ENCODE peak calls at places on chromosomes 12 and 14, in eight cellular contexts. One of them, this sample, is unnamed.

GRCh38 chr12:6452245-6452731 is 446 bp downstream of the TAPBPL start:
- DNase-seq in SK-N-SH: peak; percentile 54
- DNase-seq in activated B cell treated with CpG ODN at 0.5 μM for 24 hours: no peak
- DNase-seq in fibroblast of the aortic adventitia: no peak
- DNase-seq in foreskin fibroblast: no peak
- DNase-seq in Peyer's patch: peak; percentile 70
- DNase-seq in fibroblast of mammary gland: no peak
- DNase-seq in upper lobe of right lung: no peak
- DNase-seq in this sample: no peak

GRCh38 chr12:14950982-14951746 is 10.2 kb downstream of the ARHGDIB start:
- DNase-seq in foreskin fibroblast: no peak
- DNase-seq in upper lobe of right lung: no peak
- DNase-seq in Peyer's patch: no peak
- DNase-seq in fibroblast of mammary gland: no peak
- DNase-seq in fibroblast of the aortic adventitia: no peak
- DNase-seq in activated B cell treated with CpG ODN at 0.5 μM for 24 hours: no peak
- DNase-seq in SK-N-SH: no peak
- DNase-seq in this sample: no peak

GRCh38 chr14:69682607-69683263 is 71.3 kb downstream of the SUSD6 start:
- DNase-seq in fibroblast of mammary gland: no peak
- DNase-seq in SK-N-SH: no peak
- DNase-seq in activated B cell treated with CpG ODN at 0.5 μM for 24 hours: no peak
- DNase-seq in foreskin fibroblast: no peak
- DNase-seq in upper lobe of right lung: no peak
- DNase-seq in fibroblast of the aortic adventitia: peak; percentile 86
- DNase-seq in Peyer's patch: no peak
- DNase-seq in this sample: no peak

GRCh38 chr14:76201162-76201561 is 49.4 kb downstream of the GPATCH2L start:
- DNase-seq in activated B cell treated with CpG ODN at 0.5 μM for 24 hours: no peak
- DNase-seq in fibroblast of the aortic adventitia: peak; percentile 47
- DNase-seq in SK-N-SH: no peak
- DNase-seq in foreskin fibroblast: peak; percentile 62
- DNase-seq in Peyer's patch: no peak
- DNase-seq in fibroblast of mammary gland: peak; percentile 94
- DNase-seq in upper lobe of right lung: no peak
- DNase-seq in this sample: no peak

GRCh38 chr12:113877608-113878007 is 88.5 kb downstream of the RBM19 start:
- DNase-seq in activated B cell treated with CpG ODN at 0.5 μM for 24 hours: no peak
- DNase-seq in fibroblast of the aortic adventitia: no peak
- DNase-seq in SK-N-SH: no peak
- DNase-seq in fibroblast of mammary gland: no peak
- DNase-seq in upper lobe of right lung: no peak
- DNase-seq in Peyer's patch: no peak
- DNase-seq in foreskin fibroblast: no peak
- DNase-seq in this sample: no peak

GRCh38 chr12:66132408-66132807 is 1.9 kb upstream of the LLPH start:
- DNase-seq in fibroblast of mammary gland: peak; percentile 39
- DNase-seq in upper lobe of right lung: no peak
- DNase-seq in Peyer's patch: no peak
- DNase-seq in foreskin fibroblast: peak; percentile 69
- DNase-seq in fibroblast of the aortic adventitia: peak; percentile 53
- DNase-seq in SK-N-SH: no peak
- DNase-seq in activated B cell treated with CpG ODN at 0.5 μM for 24 hours: no peak
- DNase-seq in this sample: no peak

GRCh38 chr14:53356361-53357150 is 203.4 kb upstream of the DDHD1 start:
- DNase-seq in foreskin fibroblast: no peak
- DNase-seq in fibroblast of mammary gland: no peak
- DNase-seq in upper lobe of right lung: no peak
- DNase-seq in SK-N-SH: no peak
- DNase-seq in activated B cell treated with CpG ODN at 0.5 μM for 24 hours: no peak
- DNase-seq in Peyer's patch: no peak
- DNase-seq in fibroblast of the aortic adventitia: no peak
- DNase-seq in this sample: no peak

GRCh38 chr14:69525896-69526295 is 41.4 kb downstream of the PLEKHD1 start:
- DNase-seq in fibroblast of the aortic adventitia: no peak
- DNase-seq in Peyer's patch: no peak
- DNase-seq in SK-N-SH: no peak
- DNase-seq in upper lobe of right lung: peak; percentile 27
- DNase-seq in fibroblast of mammary gland: no peak
- DNase-seq in activated B cell treated with CpG ODN at 0.5 μM for 24 hours: no peak
- DNase-seq in foreskin fibroblast: no peak
- DNase-seq in this sample: no peak

GRCh38 chr12:98352218-98352811 is 163.1 kb upstream of the TMPO start:
- DNase-seq in SK-N-SH: no peak
- DNase-seq in fibroblast of the aortic adventitia: peak; percentile 72
- DNase-seq in fibroblast of mammary gland: peak; percentile 87
- DNase-seq in upper lobe of right lung: no peak
- DNase-seq in foreskin fibroblast: peak; percentile 4
- DNase-seq in activated B cell treated with CpG ODN at 0.5 μM for 24 hours: no peak
- DNase-seq in Peyer's patch: no peak
- DNase-seq in this sample: no peak

GRCh38 chr12:5197127-5197526 is 153.4 kb downstream of the KCNA5 start:
- DNase-seq in upper lobe of right lung: no peak
- DNase-seq in Peyer's patch: no peak
- DNase-seq in foreskin fibroblast: no peak
- DNase-seq in fibroblast of mammary gland: peak; percentile 1
- DNase-seq in activated B cell treated with CpG ODN at 0.5 μM for 24 hours: no peak
- DNase-seq in SK-N-SH: no peak
- DNase-seq in fibroblast of the aortic adventitia: no peak
- DNase-seq in this sample: no peak

GRCh38 chr12:29763301-29763683 is 20.4 kb downstream of the TMTC1 start:
- DNase-seq in foreskin fibroblast: no peak
- DNase-seq in Peyer's patch: no peak
- DNase-seq in upper lobe of right lung: no peak
- DNase-seq in activated B cell treated with CpG ODN at 0.5 μM for 24 hours: no peak
- DNase-seq in fibroblast of mammary gland: no peak
- DNase-seq in SK-N-SH: no peak
- DNase-seq in fibroblast of the aortic adventitia: peak; percentile 18
- DNase-seq in this sample: no peak

GRCh38 chr12:3130053-3130805 is 53.0 kb downstream of the TSPAN9 start:
- DNase-seq in fibroblast of mammary gland: no peak
- DNase-seq in SK-N-SH: peak; percentile 6
- DNase-seq in upper lobe of right lung: no peak
- DNase-seq in fibroblast of the aortic adventitia: no peak
- DNase-seq in Peyer's patch: no peak
- DNase-seq in activated B cell treated with CpG ODN at 0.5 μM for 24 hours: no peak
- DNase-seq in foreskin fibroblast: no peak
- DNase-seq in this sample: no peak

GRCh38 chr12:106898001-106898966 is 57.4 kb upstream of the TMEM263 start:
- DNase-seq in activated B cell treated with CpG ODN at 0.5 μM for 24 hours: no peak
- DNase-seq in fibroblast of the aortic adventitia: no peak
- DNase-seq in Peyer's patch: no peak
- DNase-seq in SK-N-SH: no peak
- DNase-seq in upper lobe of right lung: no peak
- DNase-seq in foreskin fibroblast: no peak
- DNase-seq in fibroblast of mammary gland: no peak
- DNase-seq in this sample: peak; percentile 46

GRCh38 chr12:106896603-106897002 is 59.1 kb upstream of the TMEM263 start:
- DNase-seq in upper lobe of right lung: no peak
- DNase-seq in activated B cell treated with CpG ODN at 0.5 μM for 24 hours: no peak
- DNase-seq in foreskin fibroblast: no peak
- DNase-seq in fibroblast of the aortic adventitia: no peak
- DNase-seq in fibroblast of mammary gland: no peak
- DNase-seq in SK-N-SH: no peak
- DNase-seq in Peyer's patch: no peak
- DNase-seq in this sample: no peak

GRCh38 chr12:106894774-106895173 is 60.9 kb upstream of the TMEM263 start:
- DNase-seq in activated B cell treated with CpG ODN at 0.5 μM for 24 hours: no peak
- DNase-seq in fibroblast of the aortic adventitia: no peak
- DNase-seq in upper lobe of right lung: no peak
- DNase-seq in SK-N-SH: no peak
- DNase-seq in Peyer's patch: no peak
- DNase-seq in fibroblast of mammary gland: no peak
- DNase-seq in foreskin fibroblast: no peak
- DNase-seq in this sample: no peak

GRCh38 chr12:106900554-106900953 is 55.2 kb upstream of the TMEM263 start:
- DNase-seq in activated B cell treated with CpG ODN at 0.5 μM for 24 hours: no peak
- DNase-seq in fibroblast of mammary gland: no peak
- DNase-seq in fibroblast of the aortic adventitia: no peak
- DNase-seq in Peyer's patch: no peak
- DNase-seq in foreskin fibroblast: no peak
- DNase-seq in SK-N-SH: no peak
- DNase-seq in upper lobe of right lung: no peak
- DNase-seq in this sample: no peak

DNA sequence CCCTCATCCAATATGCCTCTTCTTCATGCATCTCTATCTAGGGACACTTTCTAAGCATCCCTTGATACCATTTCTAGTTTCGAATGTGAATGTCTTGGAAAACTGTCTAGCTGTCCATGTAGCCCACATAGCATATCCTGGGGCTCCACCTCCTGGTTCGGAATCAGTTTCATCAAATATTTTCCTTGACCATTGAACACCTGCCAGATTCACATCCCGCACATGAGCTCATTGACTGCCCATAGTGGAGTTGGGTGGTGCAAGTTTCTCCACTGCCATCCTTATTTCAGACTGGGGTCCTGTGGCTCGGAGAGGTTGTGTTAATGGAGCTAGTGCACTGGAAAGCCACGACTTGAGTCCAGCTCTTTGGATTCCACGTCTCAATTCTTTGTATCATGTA is 58.6 kb upstream of the TMEM263 start:
- DNase-seq in fibroblast of mammary gland: peak; percentile 50
- DNase-seq in Peyer's patch: no peak
- DNase-seq in SK-N-SH: peak; percentile 31
- DNase-seq in fibroblast of the aortic adventitia: peak; percentile 32
- DNase-seq in foreskin fibroblast: no peak
- DNase-seq in upper lobe of right lung: no peak
- DNase-seq in activated B cell treated with CpG ODN at 0.5 μM for 24 hours: no peak
- DNase-seq in this sample: no peak
- TF ChIP-seq CTCF in fibroblast of mammary gland: peak; percentile 13
- TF ChIP-seq CTCF in Peyer's patch: no peak
- TF ChIP-seq CTCF in SK-N-SH: peak; percentile 34
- TF ChIP-seq CTCF in fibroblast of the aortic adventitia: no peak
- TF ChIP-seq CTCF in foreskin fibroblast: no peak
- TF ChIP-seq CTCF in upper lobe of right lung: no peak
- TF ChIP-seq CTCF in activated B cell treated with CpG ODN at 0.5 μM for 24 hours: no peak
- TF ChIP-seq CTCF in this sample: no peak

GRCh38 chr12:72141381-72141780 is 130.8 kb upstream of the TRHDE start:
- DNase-seq in fibroblast of mammary gland: no peak
- DNase-seq in foreskin fibroblast: no peak
- DNase-seq in activated B cell treated with CpG ODN at 0.5 μM for 24 hours: no peak
- DNase-seq in fibroblast of the aortic adventitia: peak; percentile 3
- DNase-seq in upper lobe of right lung: no peak
- DNase-seq in SK-N-SH: peak; percentile 5
- DNase-seq in Peyer's patch: no peak
- DNase-seq in this sample: no peak
- TF ChIP-seq CTCF in fibroblast of mammary gland: peak; percentile 2
- TF ChIP-seq CTCF in foreskin fibroblast: peak; percentile 12
- TF ChIP-seq CTCF in activated B cell treated with CpG ODN at 0.5 μM for 24 hours: no peak
- TF ChIP-seq CTCF in fibroblast of the aortic adventitia: peak; percentile 2
- TF ChIP-seq CTCF in upper lobe of right lung: peak; percentile 6
- TF ChIP-seq CTCF in SK-N-SH: peak; percentile 49
- TF ChIP-seq CTCF in Peyer's patch: no peak
- TF ChIP-seq CTCF in this sample: peak; percentile 46

GRCh38 chr14:59352951-59353350 is 112.2 kb downstream of the GPR135 start:
- DNase-seq in fibroblast of mammary gland: no peak
- DNase-seq in Peyer's patch: no peak
- DNase-seq in fibroblast of the aortic adventitia: no peak
- DNase-seq in activated B cell treated with CpG ODN at 0.5 μM for 24 hours: no peak
- DNase-seq in upper lobe of right lung: no peak
- DNase-seq in foreskin fibroblast: no peak
- DNase-seq in SK-N-SH: no peak
- DNase-seq in this sample: no peak

GRCh38 chr14:59356298-59356697 is 108.9 kb downstream of the GPR135 start:
- DNase-seq in Peyer's patch: no peak
- DNase-seq in fibroblast of mammary gland: no peak
- DNase-seq in foreskin fibroblast: no peak
- DNase-seq in activated B cell treated with CpG ODN at 0.5 μM for 24 hours: no peak
- DNase-seq in SK-N-SH: no peak
- DNase-seq in upper lobe of right lung: no peak
- DNase-seq in fibroblast of the aortic adventitia: no peak
- DNase-seq in this sample: no peak

GRCh38 chr14:59354666-59355065 is 110.5 kb downstream of the GPR135 start:
- DNase-seq in SK-N-SH: no peak
- DNase-seq in fibroblast of mammary gland: peak; percentile 90
- DNase-seq in Peyer's patch: no peak
- DNase-seq in upper lobe of right lung: no peak
- DNase-seq in foreskin fibroblast: peak; percentile 76
- DNase-seq in activated B cell treated with CpG ODN at 0.5 μM for 24 hours: no peak
- DNase-seq in fibroblast of the aortic adventitia: peak; percentile 48
- DNase-seq in this sample: no peak

GRCh38 chr14:59356783-59357182 is 108.4 kb downstream of the GPR135 start:
- DNase-seq in upper lobe of right lung: no peak
- DNase-seq in SK-N-SH: no peak
- DNase-seq in foreskin fibroblast: no peak
- DNase-seq in activated B cell treated with CpG ODN at 0.5 μM for 24 hours: no peak
- DNase-seq in fibroblast of the aortic adventitia: no peak
- DNase-seq in fibroblast of mammary gland: no peak
- DNase-seq in Peyer's patch: no peak
- DNase-seq in this sample: no peak

DNA sequence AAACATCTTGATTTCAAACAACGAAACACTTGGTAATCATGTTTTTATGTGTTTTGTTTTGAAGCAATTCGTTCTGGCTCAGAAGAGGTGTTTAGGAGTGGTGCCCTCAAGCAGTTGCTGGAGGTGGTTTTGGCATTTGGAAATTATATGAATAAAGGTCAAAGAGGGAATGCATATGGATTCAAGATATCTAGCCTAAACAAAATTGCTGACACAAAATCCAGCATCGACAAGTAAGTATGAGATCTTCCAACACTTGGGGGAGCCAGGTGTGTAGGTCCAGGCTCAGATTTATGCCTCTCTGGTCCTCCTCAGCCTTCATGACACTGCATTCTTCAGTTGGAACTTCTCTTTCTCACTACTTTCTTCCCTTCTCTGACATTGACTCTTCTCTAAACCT is 110.1 kb downstream of the GPR135 start:
- DNase-seq in Peyer's patch: no peak
- DNase-seq in SK-N-SH: no peak
- DNase-seq in activated B cell treated with CpG ODN at 0.5 μM for 24 hours: no peak
- DNase-seq in upper lobe of right lung: no peak
- DNase-seq in foreskin fibroblast: no peak
- DNase-seq in fibroblast of mammary gland: no peak
- DNase-seq in fibroblast of the aortic adventitia: no peak
- DNase-seq in this sample: no peak
- TF ChIP-seq CTCF in Peyer's patch: no peak
- TF ChIP-seq CTCF in SK-N-SH: no peak
- TF ChIP-seq CTCF in activated B cell treated with CpG ODN at 0.5 μM for 24 hours: no peak
- TF ChIP-seq CTCF in upper lobe of right lung: no peak
- TF ChIP-seq CTCF in foreskin fibroblast: no peak
- TF ChIP-seq CTCF in fibroblast of mammary gland: no peak
- TF ChIP-seq CTCF in fibroblast of the aortic adventitia: no peak
- TF ChIP-seq CTCF in this sample: no peak

DNA sequence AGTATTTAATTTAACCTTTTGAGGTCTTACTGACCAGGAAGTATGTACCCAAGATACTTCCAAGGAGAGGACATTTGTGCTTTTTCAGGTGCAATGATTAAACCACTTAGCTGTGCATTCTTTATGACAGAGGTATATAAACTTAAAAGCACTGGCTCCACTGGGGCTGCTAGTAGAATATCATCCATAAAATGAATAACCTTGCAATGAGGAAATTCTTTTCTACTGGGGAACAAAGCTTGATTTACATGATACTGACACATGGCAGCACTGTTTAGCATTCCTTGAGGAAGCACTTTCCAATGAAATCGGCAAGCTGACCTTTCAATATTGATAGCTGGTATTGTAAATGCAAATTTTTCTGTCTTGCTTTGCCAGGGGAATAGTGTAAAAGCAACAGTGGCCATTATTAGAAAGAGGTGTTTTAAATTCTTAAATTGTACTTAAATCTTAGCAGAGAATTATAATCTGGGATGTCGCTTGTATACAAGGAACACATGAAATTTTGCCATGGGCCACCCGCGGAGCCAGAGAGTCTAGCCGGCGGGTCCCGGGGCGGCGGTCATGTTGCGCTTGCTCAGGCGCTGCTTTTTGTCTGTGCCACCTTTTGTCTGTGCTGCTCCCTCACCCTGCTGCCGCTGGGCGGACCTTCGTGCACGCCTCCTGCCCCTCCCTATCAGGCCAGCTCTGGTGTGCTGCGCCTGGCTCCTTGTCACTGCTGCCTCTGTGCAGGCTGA is 20.9 kb upstream of the BLTP3B start:
- DNase-seq in activated B cell treated with CpG ODN at 0.5 μM for 24 hours: peak; percentile 42
- DNase-seq in fibroblast of mammary gland: peak; percentile 52
- DNase-seq in upper lobe of right lung: peak; percentile 90
- DNase-seq in Peyer's patch: peak; percentile 84
- DNase-seq in SK-N-SH: peak; percentile 90
- DNase-seq in fibroblast of the aortic adventitia: peak; percentile 48
- DNase-seq in foreskin fibroblast: peak; percentile 49
- DNase-seq in this sample: peak; percentile 71
- TF ChIP-seq CTCF in activated B cell treated with CpG ODN at 0.5 μM for 24 hours: no peak
- TF ChIP-seq CTCF in fibroblast of mammary gland: no peak
- TF ChIP-seq CTCF in upper lobe of right lung: peak; percentile 21
- TF ChIP-seq CTCF in Peyer's patch: peak; percentile 38
- TF ChIP-seq CTCF in SK-N-SH: peak; percentile 28
- TF ChIP-seq CTCF in fibroblast of the aortic adventitia: peak; percentile 18
- TF ChIP-seq CTCF in foreskin fibroblast: no peak
- TF ChIP-seq CTCF in this sample: peak; percentile 34